ENCODE peak calls at places on chromosome 16, in four cellular contexts. F is naive thymus-derived CD4-positive, alpha-beta T cell; U is heart right ventricle; E is heart left ventricle. V is an unnamed sample.

GRCh38 chr16:74297296-74297665 is 667 bp downstream of the PSMD7 start:
- DNase-seq in U (no peak), F (no peak), E (no peak), V (no peak)

GRCh38 chr16:79767597-79768280 is 167.2 kb upstream of the MAF start:
- DNase-seq in U (no peak), F (no peak), E (peak), V (no peak)

GRCh38 chr16:11696266-11697012 is 28.2 kb downstream of the SNN start:
- DNase-seq in E (no peak), U (no peak), F (no peak), V (peak)

GRCh38 chr16:15573274-15573895 is 69.6 kb downstream of the MARF1 start:
- DNase-seq in E (no peak), F (no peak), U (no peak), V (no peak)

GRCh38 chr16:20904507-20905079 is 4.0 kb downstream of the LYRM1 start:
- DNase-seq in U (no peak), E (no peak), F (peak), V (no peak)

GRCh38 chr16:46673320-46674013 is 15.5 kb downstream of the VPS35 start:
- DNase-seq in U (peak), F (peak), E (peak), V (no peak)

GRCh38 chr16:2710021-2710710 is 9.9 kb downstream of the PRSS27 start:
- DNase-seq in E (no peak), U (no peak), F (no peak), V (no peak)

GRCh38 chr16:51132484-51132883 is 18.6 kb downstream of the SALL1 start:
- DNase-seq in E (no peak), U (no peak), F (no peak), V (no peak)

GRCh38 chr16:48613061-48613957 is 3.3 kb upstream of the N4BP1 start:
- DNase-seq in F (peak), E (no peak), U (no peak), V (peak)

GRCh38 chr16:22381392-22381791 is 7.0 kb upstream of the CDR2 start:
- DNase-seq in F (peak), E (no peak), U (no peak), V (no peak)

GRCh38 chr16:50573947-50574751 is 26.0 kb downstream of the NKD1 start:
- DNase-seq in E (peak), U (no peak), F (no peak), V (no peak)

GRCh38 chr16:66421891-66422290 is 5.2 kb upstream of the BEAN1 start:
- DNase-seq in U (no peak), F (no peak), E (no peak), V (no peak)

GRCh38 chr16:4330277-4330882 is 14.5 kb downstream of the GLIS2 start:
- DNase-seq in F (peak), U (peak), E (peak), V (no peak)

GRCh38 chr16:30070490-30070889 is 4.9 kb downstream of the ALDOA start:
- DNase-seq in F (no peak), U (no peak), E (no peak), V (no peak)

GRCh38 chr16:84299734-84300440 is 5.2 kb downstream of the WFDC1 start:
- DNase-seq in F (no peak), E (no peak), U (no peak), V (no peak)

GRCh38 chr16:10601444-10602401 is 21.3 kb upstream of the EMP2 start:
- DNase-seq in E (peak), U (peak), F (no peak), V (no peak)

GRCh38 chr16:49473773-49474172 is 100.2 kb downstream of the C16orf78 start:
- DNase-seq in U (no peak), E (no peak), F (no peak), V (peak)

GRCh38 chr16:3783516-3783915 is 66.2 kb upstream of the TRAP1 start:
- DNase-seq in U (no peak), E (no peak), F (no peak), V (peak)

GRCh38 chr16:83891742-83892141 is 7.2 kb upstream of the MLYCD start:
- DNase-seq in F (no peak), E (no peak), U (no peak), V (no peak)

GRCh38 chr16:18041864-18042834 is 294.4 kb downstream of the NPIPA8 start:
- DNase-seq in F (no peak), U (no peak), E (no peak), V (no peak)

GRCh38 chr16:57279780-57280638 is 4.5 kb downstream of the PLLP start:
- DNase-seq in E (no peak), F (no peak), U (no peak), V (no peak)
- H3K27ac ChIP-seq in E (no peak), F (no peak), U (no peak), V (no peak)

DNA sequence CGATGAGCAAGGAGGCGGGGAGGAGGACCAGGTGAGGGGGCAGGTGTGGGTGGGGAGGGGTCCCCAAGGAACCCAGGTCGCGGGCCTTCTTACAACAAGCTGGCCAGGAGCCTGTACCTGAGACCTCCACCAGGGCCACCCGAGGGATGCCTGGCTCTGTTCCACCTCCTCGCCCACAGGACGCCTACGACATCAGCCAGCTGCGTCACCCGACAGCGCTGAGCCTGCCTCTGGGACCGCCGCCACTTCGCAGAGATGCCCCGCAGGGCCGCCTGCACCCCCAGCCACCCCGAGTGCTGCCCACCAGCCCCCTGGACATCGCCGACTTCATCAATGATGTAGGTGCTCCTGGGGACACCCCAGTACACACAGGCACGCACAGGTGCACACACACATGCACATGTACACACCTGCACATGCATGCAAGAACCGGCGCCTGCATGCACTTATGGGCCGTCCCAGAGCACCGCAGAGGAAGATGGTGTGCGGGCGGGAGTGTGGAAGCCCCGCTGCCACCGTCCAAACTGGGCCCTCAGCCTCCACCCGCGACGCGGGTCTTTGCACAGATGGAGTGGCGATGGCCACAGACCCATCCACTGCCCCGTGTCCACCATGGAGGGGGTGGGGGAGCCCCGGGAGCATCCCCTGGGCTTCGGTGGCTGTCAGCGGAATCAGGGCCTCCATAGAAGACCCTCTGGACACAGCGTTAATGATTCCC is 6.6 kb downstream of the SLC22A31 start:
- DNase-seq in U (no peak), E (no peak), F (no peak), V (peak)
- H3K4me3 ChIP-seq in U (no peak), E (no peak), F (no peak), V (peak)

GRCh38 chr16:81460075-81460474 is 15.5 kb downstream of the CMIP start:
- DNase-seq in U (no peak), F (no peak), E (no peak), V (no peak)
- H3K27ac ChIP-seq in U (peak), F (no peak), E (no peak), V (no peak)

GRCh38 chr16:25011891-25012499 is 3.2 kb downstream of the ARHGAP17 start:
- DNase-seq in F (no peak), U (no peak), E (no peak), V (no peak)
- H3K4me3 ChIP-seq in F (no peak), U (no peak), E (no peak), V (peak)